ENCODE peak calls at places on chromosomes 16 and 17, in six cellular contexts. A is aorta; B is GM23248; J is CD8-positive, alpha-beta T cell; L is heart right ventricle; X is cardiac muscle cell. Z is an unnamed sample.

GRCh38 chr17:34443832-34444469 is 80.9 kb upstream of the CCL1 start:
- DNase-seq in A (no peak), B (no peak), J (no peak), L (peak; percentile 25), X (no peak), Z (no peak)

GRCh38 chr17:80187493-80187892 is 17.7 kb downstream of the CARD14 start:
- DNase-seq in A (no peak), B (peak; percentile 77), J (no peak), L (peak; percentile 72), X (peak; percentile 65), Z (peak; percentile 51)

GRCh38 chr17:57597531-57598453 is 147.3 kb downstream of the CCDC182 start:
- DNase-seq in A (no peak), B (peak; percentile 84), J (no peak), L (peak; percentile 81), X (peak; percentile 86), Z (peak; percentile 58)

GRCh38 chr17:8001976-8002645 is at the start of gene GUCY2D:
- DNase-seq in A (no peak), B (no peak), J (no peak), L (no peak), X (no peak), Z (no peak)

GRCh38 chr16:67426022-67426421 is 4.9 kb upstream of the HSD11B2 start:
- DNase-seq in A (no peak), B (no peak), J (no peak), L (no peak), X (no peak), Z (no peak)

GRCh38 chr16:88811850-88812736 is at the start of gene APRT:
- DNase-seq in A (peak; percentile 99), B (peak; percentile 96), J (peak; percentile 98), L (peak; percentile 94), X (peak; percentile 97), Z (peak; percentile 96)

GRCh38 chr17:42781639-42782401 is 1.4 kb downstream of the WNK4 start:
- DNase-seq in A (no peak), B (peak; percentile 64), J (no peak), L (no peak), X (no peak), Z (no peak)

GRCh38 chr17:55454906-55455474 is 33.4 kb upstream of the MMD start:
- DNase-seq in A (no peak), B (peak; percentile 84), J (no peak), L (no peak), X (peak; percentile 87), Z (no peak)

GRCh38 chr16:86818701-86819522 is 240.6 kb downstream of the FOXL1 start:
- DNase-seq in A (no peak), B (no peak), J (no peak), L (no peak), X (peak; percentile 27), Z (no peak)

GRCh38 chr17:29581583-29582253 is 7.7 kb downstream of the GIT1 start:
- DNase-seq in A (no peak), B (no peak), J (no peak), L (no peak), X (no peak), Z (no peak)

GRCh38 chr16:53766304-53767016 is 62.5 kb downstream of the FTO start:
- DNase-seq in A (no peak), B (peak; percentile 80), J (no peak), L (peak; percentile 26), X (peak; percentile 66), Z (no peak)

GRCh38 chr16:71709231-71709781 is 15.2 kb downstream of the PHLPP2 start:
- DNase-seq in A (no peak), B (peak; percentile 83), J (no peak), L (no peak), X (peak; percentile 37), Z (no peak)

GRCh38 chr16:53132406-53132805 is 77.6 kb downstream of the CHD9 start:
- DNase-seq in A (no peak), B (peak; percentile 45), J (no peak), L (no peak), X (peak; percentile 30), Z (no peak)

GRCh38 chr17:78999947-79000395 is 9.6 kb downstream of the CANT1 start:
- DNase-seq in A (no peak), B (no peak), J (no peak), L (no peak), X (no peak), Z (no peak)

GRCh38 chr16:47358816-47359215 is 102.0 kb downstream of the ITFG1 start:
- DNase-seq in A (no peak), B (peak; percentile 26), J (no peak), L (no peak), X (no peak), Z (no peak)

GRCh38 chr17:66831383-66832220 is 3.3 kb upstream of the CACNG5 start:
- DNase-seq in A (no peak), B (peak; percentile 19), J (no peak), L (no peak), X (no peak), Z (no peak)

GRCh38 chr16:81590714-81591537 is 146.3 kb downstream of the CMIP start:
- DNase-seq in A (no peak), B (no peak), J (no peak), L (no peak), X (no peak), Z (no peak)

GRCh38 chr16:11297492-11298142 is 16.5 kb upstream of the PRM1 start:
- DNase-seq in A (peak; percentile 88), B (peak; percentile 65), J (peak; percentile 60), L (peak; percentile 73), X (peak; percentile 82), Z (peak; percentile 83)

GRCh38 chr17:55763856-55764255 is 13.0 kb downstream of the PCTP start:
- DNase-seq in A (no peak), B (no peak), J (no peak), L (no peak), X (peak; percentile 53), Z (no peak)

GRCh38 chr17:64063088-64063487 is 42.7 kb upstream of the ICAM2 start:
- DNase-seq in A (no peak), B (no peak), J (no peak), L (no peak), X (no peak), Z (no peak)

GRCh38 chr16:49713770-49714169 is 142.1 kb downstream of the ZNF423 start:
- DNase-seq in A (no peak), B (no peak), J (no peak), L (no peak), X (no peak), Z (no peak)

GRCh38 chr17:6546069-6546718 is 10.2 kb downstream of the PITPNM3 start:
- DNase-seq in A (no peak), B (peak; percentile 69), J (no peak), L (no peak), X (peak; percentile 76), Z (no peak)

GRCh38 chr16:75238132-75238852 is 13.1 kb downstream of the BCAR1 start:
- DNase-seq in A (peak; percentile 93), B (peak; percentile 98), J (no peak), L (peak; percentile 83), X (peak; percentile 92), Z (no peak)

GRCh38 chr17:4209611-4210010 is 54.2 kb downstream of the ANKFY1 start:
- DNase-seq in A (no peak), B (no peak), J (no peak), L (peak; percentile 56), X (no peak), Z (no peak)

GRCh38 chr17:17938388-17939107 is 33.7 kb downstream of the TOM1L2 start:
- DNase-seq in A (no peak), B (no peak), J (no peak), L (no peak), X (no peak), Z (no peak)

GRCh38 chr17:43599835-43600234 is 53.7 kb upstream of the ETV4 start:
- DNase-seq in A (no peak), B (peak; percentile 93), J (no peak), L (no peak), X (peak; percentile 88), Z (no peak)

DNA sequence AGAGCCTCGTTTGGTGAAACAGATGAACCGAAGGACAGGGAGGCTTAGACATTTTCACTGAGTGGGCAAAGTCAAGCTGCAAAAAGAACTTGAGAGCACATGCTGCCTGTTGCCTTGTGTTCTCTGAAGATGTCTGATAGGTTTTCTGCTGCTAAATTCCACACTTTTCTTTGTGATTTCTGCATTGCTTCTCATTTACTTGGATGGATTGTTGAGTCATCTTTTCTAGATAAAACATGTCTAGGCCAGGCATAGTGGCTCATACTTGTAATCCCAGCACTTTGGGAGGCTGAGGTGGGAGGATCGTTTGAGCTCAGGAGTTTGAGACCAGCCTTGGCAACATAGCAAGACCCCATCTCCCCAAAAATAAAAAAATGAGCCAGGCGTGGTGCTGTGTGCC is 80.4 kb upstream of the CLEC18A start:
- DNase-seq in A (no peak), B (peak; percentile 10), J (no peak), L (no peak), X (peak; percentile 16), Z (no peak)
- H3K27ac ChIP-seq in A (no peak overlapping the region), B (no peak overlapping the region), J (no peak overlapping the region), L (no peak overlapping the region), X (no peak overlapping the region), Z (no peak overlapping the region)

GRCh38 chr17:48483004-48483403 is 47.8 kb downstream of the HOXB1 start:
- DNase-seq in A (no peak), B (peak; percentile 77), J (no peak), L (no peak), X (no peak), Z (no peak)
- H3K4me3 ChIP-seq in A (no peak overlapping the region), B (peak overlapping the region; percentile 34), J (no peak overlapping the region), L (no peak overlapping the region), X (no peak overlapping the region), Z (no peak overlapping the region)

GRCh38 chr17:10292057-10292931 is 80.5 kb downstream of the MYH13 start:
- DNase-seq in A (no peak), B (peak; percentile 96), J (no peak), L (peak; percentile 51), X (peak; percentile 87), Z (no peak)
- H3K27ac ChIP-seq in A (no peak overlapping the region), B (peak overlapping the region; percentile 81), J (no peak overlapping the region), L (no peak overlapping the region), X (no peak overlapping the region), Z (no peak overlapping the region)

GRCh38 chr16:1973461-1974156 is 1.8 kb downstream of the TBL3 start:
- DNase-seq in A (no peak), B (no peak), J (no peak), L (no peak), X (no peak), Z (no peak)
- H3K4me3 ChIP-seq in A (no peak overlapping the region), B (peak overlapping the region; percentile 89), J (no peak overlapping the region), L (no peak overlapping the region), X (no peak overlapping the region), Z (no peak overlapping the region)

GRCh38 chr16:83143788-83144187 is 517.0 kb downstream of the CDH13 start:
- DNase-seq in A (no peak), B (no peak), J (no peak), L (no peak), X (peak; percentile 40), Z (no peak)

GRCh38 chr16:83147244-83147643 is 520.5 kb downstream of the CDH13 start:
- DNase-seq in A (no peak), B (no peak), J (no peak), L (no peak), X (peak; percentile 34), Z (no peak)

DNA sequence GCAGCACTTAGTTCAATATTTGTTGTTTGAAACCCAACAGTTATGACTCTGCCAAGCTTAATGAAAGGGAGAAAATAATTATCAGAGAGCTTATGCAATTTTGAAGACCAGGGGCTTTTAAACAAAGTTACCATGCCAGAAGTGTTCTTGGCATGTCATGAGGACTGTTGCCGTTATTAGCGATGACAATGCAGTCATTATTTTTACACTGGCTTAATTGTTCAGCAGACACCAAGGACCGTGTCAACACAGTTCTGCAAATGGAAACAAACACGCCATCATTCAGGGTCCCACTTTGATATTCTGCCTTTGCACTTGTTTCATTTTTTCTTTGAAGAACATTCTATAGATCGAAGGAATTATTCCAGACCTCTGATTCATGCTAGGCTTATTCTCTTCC is 518.5 kb downstream of the CDH13 start:
- DNase-seq in A (no peak), B (no peak), J (no peak), L (no peak), X (no peak), Z (no peak)
- H3K27ac ChIP-seq in A (no peak overlapping the region), B (no peak overlapping the region), J (no peak overlapping the region), L (no peak overlapping the region), X (no peak overlapping the region), Z (no peak overlapping the region)

Z was measured in lung.